ENCODE peak calls at places on chromosomes 2 and 18, in four cellular contexts. Y is fibroblast of mammary gland, T is NCI-H1092, C is cardiac septum. H is an unnamed sample.

GRCh38 chr2:121506621-121507020 is 24.1 kb upstream of the RNU4ATAC start:
- DNase-seq in Y (no peak), T (no peak), C (no peak), H (no peak)

GRCh38 chr2:169007941-169008340 is 23.2 kb downstream of the ABCB11 start:
- DNase-seq in Y (no peak), T (no peak), C (no peak), H (no peak)

GRCh38 chr18:10751711-10752110 is 225.9 kb downstream of the NAPG start:
- DNase-seq in Y (no peak), T (no peak), C (no peak), H (no peak)

GRCh38 chr18:78914586-78914935 is 65.1 kb upstream of the SALL3 start:
- DNase-seq in Y (no peak), T (no peak), C (no peak), H (no peak)

GRCh38 chr2:224847961-224848850 is 132.0 kb upstream of the CCDC195 start:
- DNase-seq in Y (peak), T (peak), C (no peak), H (no peak)

GRCh38 chr2:2599441-2599840 is 268.4 kb upstream of the MYT1L start:
- DNase-seq in Y (no peak), T (no peak), C (no peak), H (no peak)

GRCh38 chr2:274503-274902 is 9.8 kb downstream of the ACP1 start:
- DNase-seq in Y (no peak), T (no peak), C (no peak), H (no peak)

GRCh38 chr18:69567813-69568488 is 167.3 kb downstream of the DOK6 start:
- DNase-seq in Y (no peak), T (no peak), C (no peak), H (no peak)

GRCh38 chr2:172330060-172330671 is 97.2 kb upstream of the ITGA6 start:
- DNase-seq in Y (no peak), T (no peak), C (no peak), H (no peak)

GRCh38 chr2:36322108-36322507 is 33.5 kb upstream of the CRIM1 start:
- DNase-seq in Y (peak), T (no peak), C (no peak), H (no peak)

GRCh38 chr18:74488864-74489263 is 7.3 kb upstream of the CNDP2 start:
- DNase-seq in Y (no peak), T (no peak), C (no peak), H (no peak)

GRCh38 chr18:13137041-13137938 is 81.3 kb upstream of the LDLRAD4 start:
- DNase-seq in Y (no peak), T (no peak), C (peak), H (no peak)

GRCh38 chr2:47992671-47993070 is 86.4 kb upstream of the FBXO11 start:
- DNase-seq in Y (no peak), T (no peak), C (no peak), H (no peak)

GRCh38 chr2:234976479-234977227 is 24.8 kb downstream of the SH3BP4 start:
- DNase-seq in Y (no peak), T (no peak), C (no peak), H (no peak)

GRCh38 chr2:43685350-43685749 is 9.1 kb upstream of the C1GALT1C1L start:
- DNase-seq in Y (peak), T (no peak), C (no peak), H (no peak)

H was measured in NCI-H187.